ENCODE peak calls at places on chromosomes 12 and 14, in six cellular contexts. One of them, this sample, is unnamed.
A peak's percentile ranks its signal among the peaks of the same experiment; 100 is the strongest.

GRCh38 chr12:34597548-34598351 is 575.5 kb downstream of the ALG10 start:
- DNase-seq in K562: no peak
- DNase-seq in gastrocnemius medialis: no peak
- DNase-seq in adipocyte: no peak
- DNase-seq in sciatic nerve: peak; percentile 15
- DNase-seq in HTR-8/SVneo: no peak
- DNase-seq in this sample: peak; percentile 9

GRCh38 chr14:47843236-47843635 is 167.8 kb upstream of the MDGA2 start:
- DNase-seq in K562: no peak
- DNase-seq in gastrocnemius medialis: no peak
- DNase-seq in adipocyte: no peak
- DNase-seq in sciatic nerve: no peak
- DNase-seq in HTR-8/SVneo: no peak
- DNase-seq in this sample: no peak

GRCh38 chr14:75279153-75279738 is 618 bp downstream of the FOS start:
- DNase-seq in K562: peak; percentile 64
- DNase-seq in gastrocnemius medialis: peak; percentile 41
- DNase-seq in adipocyte: peak; percentile 70
- DNase-seq in sciatic nerve: peak; percentile 86
- DNase-seq in HTR-8/SVneo: no peak
- DNase-seq in this sample: no peak

GRCh38 chr12:112656141-112656540 is 135.4 kb upstream of the RPH3A start:
- DNase-seq in K562: no peak
- DNase-seq in gastrocnemius medialis: no peak
- DNase-seq in adipocyte: no peak
- DNase-seq in sciatic nerve: no peak
- DNase-seq in HTR-8/SVneo: no peak
- DNase-seq in this sample: no peak

GRCh38 chr12:1800646-1801284 is 19.6 kb upstream of the LRTM2 start:
- DNase-seq in K562: peak; percentile 25
- DNase-seq in gastrocnemius medialis: no peak
- DNase-seq in adipocyte: no peak
- DNase-seq in sciatic nerve: peak; percentile 55
- DNase-seq in HTR-8/SVneo: peak; percentile 62
- DNase-seq in this sample: peak; percentile 63

GRCh38 chr14:101293609-101294008 is 267.7 kb upstream of the DIO3 start:
- DNase-seq in K562: no peak
- DNase-seq in gastrocnemius medialis: no peak
- DNase-seq in adipocyte: no peak
- DNase-seq in sciatic nerve: no peak
- DNase-seq in HTR-8/SVneo: no peak
- DNase-seq in this sample: no peak

GRCh38 chr12:12560587-12561304 is 1.9 kb downstream of the DUSP16 start:
- DNase-seq in K562: peak; percentile 52
- DNase-seq in gastrocnemius medialis: peak; percentile 39
- DNase-seq in adipocyte: peak; percentile 67
- DNase-seq in sciatic nerve: no peak
- DNase-seq in HTR-8/SVneo: peak; percentile 26
- DNase-seq in this sample: no peak

GRCh38 chr14:96762650-96763049 is 34.5 kb upstream of the VRK1 start:
- DNase-seq in K562: peak; percentile 82
- DNase-seq in gastrocnemius medialis: no peak
- DNase-seq in adipocyte: peak; percentile 48
- DNase-seq in sciatic nerve: no peak
- DNase-seq in HTR-8/SVneo: peak; percentile 78
- DNase-seq in this sample: no peak

GRCh38 chr12:109435428-109436180 is 41.5 kb downstream of the KCTD10 start:
- DNase-seq in K562: no peak
- DNase-seq in gastrocnemius medialis: no peak
- DNase-seq in adipocyte: no peak
- DNase-seq in sciatic nerve: no peak
- DNase-seq in HTR-8/SVneo: no peak
- DNase-seq in this sample: no peak

GRCh38 chr14:30299915-30300314 is 259.0 kb upstream of the G2E3 start:
- DNase-seq in K562: no peak
- DNase-seq in gastrocnemius medialis: no peak
- DNase-seq in adipocyte: no peak
- DNase-seq in sciatic nerve: no peak
- DNase-seq in HTR-8/SVneo: no peak
- DNase-seq in this sample: no peak

GRCh38 chr14:95649230-95649629 is 37.0 kb upstream of the TCL1B start:
- DNase-seq in K562: no peak
- DNase-seq in gastrocnemius medialis: no peak
- DNase-seq in adipocyte: no peak
- DNase-seq in sciatic nerve: no peak
- DNase-seq in HTR-8/SVneo: no peak
- DNase-seq in this sample: no peak

GRCh38 chr14:27242874-27243273 is 645.0 kb upstream of the NOVA1 start:
- DNase-seq in K562: no peak
- DNase-seq in gastrocnemius medialis: no peak
- DNase-seq in adipocyte: no peak
- DNase-seq in sciatic nerve: no peak
- DNase-seq in HTR-8/SVneo: no peak
- DNase-seq in this sample: no peak

GRCh38 chr14:102891111-102891510 is 31.4 kb upstream of the AMN start:
- DNase-seq in K562: no peak
- DNase-seq in gastrocnemius medialis: no peak
- DNase-seq in adipocyte: no peak
- DNase-seq in sciatic nerve: no peak
- DNase-seq in HTR-8/SVneo: no peak
- DNase-seq in this sample: no peak

GRCh38 chr12:116492703-116493324 is 66.4 kb upstream of the MAP1LC3B2 start:
- DNase-seq in K562: peak; percentile 89
- DNase-seq in gastrocnemius medialis: no peak
- DNase-seq in adipocyte: peak; percentile 59
- DNase-seq in sciatic nerve: no peak
- DNase-seq in HTR-8/SVneo: no peak
- DNase-seq in this sample: no peak

GRCh38 chr14:34460841-34461240 is 1.2 kb downstream of the SPTSSA start:
- DNase-seq in K562: no peak
- DNase-seq in gastrocnemius medialis: no peak
- DNase-seq in adipocyte: peak; percentile 67
- DNase-seq in sciatic nerve: no peak
- DNase-seq in HTR-8/SVneo: no peak
- DNase-seq in this sample: no peak

GRCh38 chr14:100294213-100294962 is 11.9 kb downstream of the SLC25A29 start:
- DNase-seq in K562: peak; percentile 27
- DNase-seq in gastrocnemius medialis: no peak
- DNase-seq in adipocyte: no peak
- DNase-seq in sciatic nerve: peak; percentile 50
- DNase-seq in HTR-8/SVneo: no peak
- DNase-seq in this sample: no peak

GRCh38 chr12:101619868-101620761 is 25.3 kb downstream of the MYBPC1 start:
- DNase-seq in K562: no peak
- DNase-seq in gastrocnemius medialis: no peak
- DNase-seq in adipocyte: no peak
- DNase-seq in sciatic nerve: no peak
- DNase-seq in HTR-8/SVneo: no peak
- DNase-seq in this sample: no peak

GRCh38 chr12:122975790-122976647 is 975 bp downstream of the OGFOD2 start:
- DNase-seq in K562: peak; percentile 78
- DNase-seq in gastrocnemius medialis: no peak
- DNase-seq in adipocyte: peak; percentile 12
- DNase-seq in sciatic nerve: no peak
- DNase-seq in HTR-8/SVneo: no peak
- DNase-seq in this sample: no peak

GRCh38 chr14:92316116-92316515 is 6.8 kb upstream of the SLC24A4 start:
- DNase-seq in K562: no peak
- DNase-seq in gastrocnemius medialis: peak; percentile 40
- DNase-seq in adipocyte: no peak
- DNase-seq in sciatic nerve: no peak
- DNase-seq in HTR-8/SVneo: no peak
- DNase-seq in this sample: no peak

GRCh38 chr12:87094356-87094755 is 838.2 kb upstream of the MGAT4C start:
- DNase-seq in K562: no peak
- DNase-seq in gastrocnemius medialis: no peak
- DNase-seq in adipocyte: no peak
- DNase-seq in sciatic nerve: no peak
- DNase-seq in HTR-8/SVneo: no peak
- DNase-seq in this sample: no peak

GRCh38 chr12:57583008-57583831 is 7.8 kb upstream of the PIP4K2C start:
- DNase-seq in K562: peak; percentile 88
- DNase-seq in gastrocnemius medialis: peak; percentile 48
- DNase-seq in adipocyte: peak; percentile 94
- DNase-seq in sciatic nerve: peak; percentile 75
- DNase-seq in HTR-8/SVneo: peak; percentile 93
- DNase-seq in this sample: no peak

GRCh38 chr14:103522649-103523582 is at the start of gene CKB:
- DNase-seq in K562: peak; percentile 82
- DNase-seq in gastrocnemius medialis: no peak
- DNase-seq in adipocyte: peak; percentile 82
- DNase-seq in sciatic nerve: no peak
- DNase-seq in HTR-8/SVneo: peak; percentile 78
- DNase-seq in this sample: no peak

GRCh38 chr12:64729909-64730584 is 29.2 kb downstream of the GNS start:
- DNase-seq in K562: no peak
- DNase-seq in gastrocnemius medialis: no peak
- DNase-seq in adipocyte: no peak
- DNase-seq in sciatic nerve: no peak
- DNase-seq in HTR-8/SVneo: no peak
- DNase-seq in this sample: no peak

This sample was measured in RWPE2.